ENCODE peak calls at places on chromosomes 13 and 19, in nine cellular contexts. C is lower leg skin; N is kidney; E is endothelial cell; G is CD4-positive, alpha-beta T cell; J is adipocyte; X is EH; W is lower lobe of right lung; S is left lobe of liver. O is an unnamed sample.

GRCh38 chr19:703651-704446 is 4.9 kb upstream of the PALM start:
- DNase-seq in C (peak), J (peak), G (peak), S (peak), X (peak), N (peak), E (peak), W (peak), O (no peak)

GRCh38 chr13:112733112-112733511 is 43.3 kb downstream of the ATP11A start:
- DNase-seq in S (no peak), G (no peak), W (no peak), J (no peak), C (no peak), X (no peak), N (peak), E (no peak), O (no peak)

GRCh38 chr13:23578411-23579071 is 8.3 kb downstream of the TNFRSF19 start:
- DNase-seq in W (peak), E (peak), N (peak), C (peak), J (peak), S (peak), X (peak), G (peak), O (peak)

GRCh38 chr13:19601749-19602725 is 31.4 kb upstream of the MPHOSPH8 start:
- DNase-seq in N (peak), E (peak), S (no peak), W (peak), G (no peak), C (peak), J (peak), X (peak), O (peak)

GRCh38 chr13:95337597-95337996 is 36.3 kb upstream of the ABCC4 start:
- DNase-seq in G (no peak), E (no peak), S (no peak), N (no peak), X (no peak), J (no peak), W (no peak), C (no peak), O (no peak)

GRCh38 chr13:30341815-30342570 is 34.6 kb upstream of the KATNAL1 start:
- DNase-seq in W (peak), C (peak), G (no peak), N (peak), X (peak), S (peak), E (no peak), J (peak), O (no peak)

GRCh38 chr19:43540381-43540780 is 7.4 kb downstream of the ZNF575 start:
- DNase-seq in S (no peak), J (no peak), G (no peak), W (no peak), X (no peak), C (no peak), N (peak), E (no peak), O (no peak)

GRCh38 chr13:24220086-24220703 is 59.7 kb downstream of the SPATA13 start:
- DNase-seq in S (no peak), G (peak), E (peak), W (no peak), N (no peak), X (peak), J (peak), C (no peak), O (no peak)

GRCh38 chr19:7265963-7266362 is 28.3 kb downstream of the INSR start:
- DNase-seq in C (no peak), X (no peak), W (peak), E (no peak), G (no peak), J (no peak), N (peak), S (peak), O (no peak)

GRCh38 chr19:7699422-7700127 is 2.4 kb downstream of the FCER2 start:
- DNase-seq in J (no peak), S (no peak), G (no peak), E (no peak), W (no peak), X (no peak), C (no peak), N (no peak), O (no peak)

GRCh38 chr13:44879452-44880058 is 109.7 kb downstream of the NUFIP1 start:
- DNase-seq in G (no peak), S (no peak), X (peak), C (no peak), N (no peak), W (no peak), J (peak), E (no peak), O (no peak)

GRCh38 chr13:97119899-97120745 is 102.0 kb upstream of the MBNL2 start:
- DNase-seq in X (peak), G (no peak), E (no peak), C (no peak), N (no peak), J (no peak), S (no peak), W (no peak), O (no peak)

GRCh38 chr19:4185413-4186086 is 3.1 kb downstream of the ANKRD24 start:
- DNase-seq in E (no peak), S (no peak), J (no peak), C (no peak), W (no peak), X (no peak), G (no peak), N (no peak), O (no peak)

GRCh38 chr13:104534847-104535246 is 1468.6 kb upstream of the SLC10A2 start:
- DNase-seq in S (no peak), X (no peak), J (no peak), G (no peak), N (no peak), C (no peak), W (no peak), E (no peak), O (no peak)

GRCh38 chr13:74550039-74550438 is 415.8 kb upstream of the KLF12 start:
- DNase-seq in S (no peak), J (peak), N (no peak), E (no peak), G (no peak), X (peak), W (no peak), C (no peak), O (no peak)

GRCh38 chr19:42091300-42092266 is 15.6 kb downstream of the ZNF574 start:
- DNase-seq in C (no peak), E (no peak), X (peak), S (no peak), W (no peak), G (no peak), J (no peak), N (no peak), O (no peak)

GRCh38 chr13:56457535-56458200 is 683.0 kb upstream of the PRR20A start:
- DNase-seq in N (no peak), S (no peak), J (no peak), W (no peak), C (no peak), E (no peak), X (no peak), G (no peak), O (no peak)

GRCh38 chr13:50529154-50529882 is 314.2 kb downstream of the DLEU7 start:
- DNase-seq in N (peak), E (no peak), J (no peak), X (peak), G (no peak), W (peak), C (peak), S (peak), O (no peak)